ENCODE peak calls at places on chromosomes 3 and 15, in eight cellular contexts. One of them, this sample, is unnamed.

GRCh38 chr15:96870510-96871039 is 540.1 kb downstream of the NR2F2 start:
- DNase-seq in NCI-H1092: no peak
- DNase-seq in colonic mucosa: no peak
- DNase-seq in GM19239: no peak
- DNase-seq in HFFc6: no peak
- DNase-seq in heart right ventricle: no peak
- DNase-seq in ACHN: no peak
- DNase-seq in H4: no peak
- DNase-seq in this sample: no peak

GRCh38 chr3:138180375-138181029 is 5.8 kb upstream of the DBR1 start:
- DNase-seq in ACHN: peak; percentile 45
- DNase-seq in H4: peak; percentile 59
- DNase-seq in heart right ventricle: no peak
- DNase-seq in NCI-H1092: peak; percentile 23
- DNase-seq in colonic mucosa: peak; percentile 28
- DNase-seq in HFFc6: peak; percentile 37
- DNase-seq in GM19239: no peak
- DNase-seq in this sample: peak; percentile 52

GRCh38 chr15:81157195-81157938 is 23.3 kb downstream of the CFAP161 start:
- DNase-seq in ACHN: no peak
- DNase-seq in heart right ventricle: no peak
- DNase-seq in HFFc6: no peak
- DNase-seq in GM19239: no peak
- DNase-seq in NCI-H1092: no peak
- DNase-seq in H4: no peak
- DNase-seq in colonic mucosa: no peak
- DNase-seq in this sample: no peak

GRCh38 chr3:183490653-183491052 is 62.2 kb upstream of the MCF2L2 start:
- DNase-seq in GM19239: no peak
- DNase-seq in heart right ventricle: no peak
- DNase-seq in H4: no peak
- DNase-seq in NCI-H1092: peak; percentile 26
- DNase-seq in ACHN: peak; percentile 39
- DNase-seq in HFFc6: no peak
- DNase-seq in colonic mucosa: peak; percentile 87
- DNase-seq in this sample: peak; percentile 81

GRCh38 chr15:55289011-55289572 is 521 bp downstream of the RAB27A start:
- DNase-seq in HFFc6: no peak
- DNase-seq in GM19239: no peak
- DNase-seq in H4: peak; percentile 25
- DNase-seq in ACHN: peak; percentile 4
- DNase-seq in colonic mucosa: peak; percentile 44
- DNase-seq in NCI-H1092: no peak
- DNase-seq in heart right ventricle: no peak
- DNase-seq in this sample: peak; percentile 44

GRCh38 chr3:50623840-50624474 is 7.0 kb downstream of the MAPKAPK3 start:
- DNase-seq in NCI-H1092: no peak
- DNase-seq in heart right ventricle: no peak
- DNase-seq in HFFc6: no peak
- DNase-seq in GM19239: peak; percentile 34
- DNase-seq in ACHN: no peak
- DNase-seq in colonic mucosa: no peak
- DNase-seq in H4: no peak
- DNase-seq in this sample: peak; percentile 33

GRCh38 chr3:61666032-61666431 is 104.7 kb downstream of the PTPRG start:
- DNase-seq in NCI-H1092: no peak
- DNase-seq in ACHN: no peak
- DNase-seq in HFFc6: no peak
- DNase-seq in H4: no peak
- DNase-seq in GM19239: no peak
- DNase-seq in heart right ventricle: no peak
- DNase-seq in colonic mucosa: no peak
- DNase-seq in this sample: no peak

GRCh38 chr3:193677734-193678133 is 84.7 kb downstream of the OPA1 start:
- DNase-seq in NCI-H1092: no peak
- DNase-seq in HFFc6: no peak
- DNase-seq in heart right ventricle: no peak
- DNase-seq in H4: no peak
- DNase-seq in GM19239: no peak
- DNase-seq in colonic mucosa: no peak
- DNase-seq in ACHN: no peak
- DNase-seq in this sample: no peak

GRCh38 chr15:94441782-94442181 is 210.4 kb downstream of the MCTP2 start:
- DNase-seq in heart right ventricle: no peak
- DNase-seq in H4: no peak
- DNase-seq in ACHN: no peak
- DNase-seq in GM19239: no peak
- DNase-seq in NCI-H1092: no peak
- DNase-seq in colonic mucosa: no peak
- DNase-seq in HFFc6: no peak
- DNase-seq in this sample: no peak